ENCODE peak calls at places on chromosome 6, in seven cellular contexts. Q, D, S, Y, Z, M and R are unnamed samples.
A peak's percentile ranks its signal among the peaks of the same experiment; 100 is the strongest.

GRCh38 chr6:25387483-25387882 is 108.3 kb downstream of the CARMIL1 start:
- DNase-seq in Q (no peak), D (no peak), S (no peak), Y (no peak), Z (no peak), M (no peak), R (no peak)

GRCh38 chr6:148272084-148272483 is 70.6 kb upstream of the SASH1 start:
- DNase-seq in Q (peak; percentile 11), D (peak; percentile 89), S (peak; percentile 85), Y (peak; percentile 88), Z (peak; percentile 89), M (peak; percentile 90), R (peak; percentile 86)

GRCh38 chr6:158259845-158260244 is 52.4 kb upstream of the TULP4 start:
- DNase-seq in Q (no peak), D (no peak), S (no peak), Y (no peak), Z (no peak), M (no peak), R (no peak)

GRCh38 chr6:139839506-139840156 is 465.2 kb upstream of the CITED2 start:
- DNase-seq in Q (peak; percentile 22), D (no peak), S (no peak), Y (no peak), Z (no peak), M (peak; percentile 56), R (no peak)

GRCh38 chr6:156378853-156379252 is 398.3 kb upstream of the ARID1B start:
- DNase-seq in Q (no peak), D (no peak), S (no peak), Y (no peak), Z (no peak), M (no peak), R (no peak)

GRCh38 chr6:87971605-87972262 is 75.9 kb upstream of the SPACA1 start:
- DNase-seq in Q (no peak), D (no peak), S (peak; percentile 3), Y (peak; percentile 4), Z (no peak), M (no peak), R (no peak)

GRCh38 chr6:84415517-84415916 is 188.1 kb upstream of the CEP162 start:
- DNase-seq in Q (no peak), D (no peak), S (no peak), Y (no peak), Z (no peak), M (no peak), R (no peak)

GRCh38 chr6:167827588-167828324 is 1.0 kb downstream of the AFDN start:
- DNase-seq in Q (peak; percentile 53), D (peak; percentile 67), S (no peak), Y (peak; percentile 34), Z (no peak), M (no peak), R (peak; percentile 17)

GRCh38 chr6:153503810-153504209 is 372.7 kb upstream of the RGS17 start:
- DNase-seq in Q (no peak), D (no peak), S (no peak), Y (no peak), Z (no peak), M (no peak), R (no peak)

GRCh38 chr6:157647261-157647915 is 175.7 kb upstream of the SNX9 start:
- DNase-seq in Q (no peak), D (no peak), S (no peak), Y (no peak), Z (no peak), M (no peak), R (no peak)

GRCh38 chr6:27474172-27474465 is 1.2 kb upstream of the ZNF184 start:
- DNase-seq in Q (no peak), D (no peak), S (no peak), Y (no peak), Z (no peak), M (no peak), R (no peak)

GRCh38 chr6:27470023-27470422 is 2.9 kb downstream of the ZNF184 start:
- DNase-seq in Q (no peak), D (no peak), S (no peak), Y (no peak), Z (no peak), M (no peak), R (no peak)

GRCh38 chr6:27471365-27472115 is 1.4 kb downstream of the ZNF184 start:
- DNase-seq in Q (no peak), D (no peak), S (no peak), Y (no peak), Z (no peak), M (no peak), R (no peak)

GRCh38 chr6:27472617-27473400 is at the start of gene ZNF184:
- DNase-seq in Q (peak; percentile 96), D (peak; percentile 98), S (peak; percentile 98), Y (peak; percentile 99), Z (peak; percentile 95), M (peak; percentile 86), R (peak; percentile 97)

GRCh38 chr6:27472182-27472616 is 706 bp downstream of the ZNF184 start:
- DNase-seq in Q (peak; percentile 26), D (peak; percentile 74), S (peak; percentile 82), Y (peak; percentile 86), Z (no peak), M (no peak), R (peak; percentile 68)
- TF ChIP-seq CTCF in Q (no peak), D (no peak), S (no peak), Y (no peak), Z (no peak), M (peak; percentile 1), R (no peak)

GRCh38 chr6:10960171-10960570 is 73.3 kb downstream of the SYCP2L start:
- DNase-seq in Q (no peak), D (no peak), S (no peak), Y (no peak), Z (no peak), M (no peak), R (no peak)

GRCh38 chr6:10964684-10965083 is 77.8 kb downstream of the SYCP2L start:
- DNase-seq in Q (no peak), D (no peak), S (no peak), Y (no peak), Z (no peak), M (no peak), R (no peak)

GRCh38 chr6:10962673-10963072 is 75.8 kb downstream of the SYCP2L start:
- DNase-seq in Q (no peak), D (no peak), S (peak; percentile 77), Y (peak; percentile 84), Z (peak; percentile 59), M (peak; percentile 72), R (peak; percentile 67)

GRCh38 chr6:10963113-10963512 is 76.3 kb downstream of the SYCP2L start:
- DNase-seq in Q (no peak), D (no peak), S (no peak), Y (no peak), Z (no peak), M (no peak), R (no peak)

DNA sequence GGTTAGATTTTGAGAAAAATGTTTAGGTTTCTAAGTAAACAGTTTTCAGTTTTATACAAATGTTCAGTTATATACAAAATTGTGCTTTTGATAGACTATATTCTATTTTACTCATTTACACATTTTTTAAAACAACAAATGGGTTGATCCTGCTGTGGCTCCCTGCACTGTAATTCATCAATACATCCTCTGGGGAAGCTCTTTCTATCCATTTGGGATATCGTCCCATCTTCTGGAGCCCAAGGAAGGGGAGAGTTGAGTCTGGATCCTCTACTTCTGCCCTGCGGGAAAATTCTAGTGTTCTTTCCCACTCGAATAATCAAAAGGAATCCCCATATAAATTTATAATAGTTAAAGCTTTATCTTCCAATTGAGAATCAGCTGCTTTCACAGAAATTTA is 75.0 kb downstream of the SYCP2L start:
- DNase-seq in Q (no peak), D (no peak), S (no peak), Y (no peak), Z (no peak), M (no peak), R (no peak)
- TF ChIP-seq CTCF in Q (no peak), D (no peak), S (no peak), Y (no peak), Z (no peak), M (no peak), R (peak; percentile 8)

GRCh38 chr6:112433457-112433856 is 86.3 kb downstream of the RFPL4B start:
- DNase-seq in Q (no peak), D (no peak), S (no peak), Y (no peak), Z (no peak), M (no peak), R (no peak)

GRCh38 chr6:112432853-112433252 is 85.7 kb downstream of the RFPL4B start:
- DNase-seq in Q (no peak), D (no peak), S (no peak), Y (no peak), Z (no peak), M (no peak), R (no peak)

GRCh38 chr6:112431803-112432202 is 84.7 kb downstream of the RFPL4B start:
- DNase-seq in Q (no peak), D (no peak), S (no peak), Y (no peak), Z (no peak), M (no peak), R (no peak)

GRCh38 chr6:112428477-112428876 is 81.3 kb downstream of the RFPL4B start:
- DNase-seq in Q (no peak), D (no peak), S (no peak), Y (no peak), Z (no peak), M (no peak), R (no peak)

GRCh38 chr6:112429226-112429625 is 82.1 kb downstream of the RFPL4B start:
- DNase-seq in Q (no peak), D (peak; percentile 17), S (peak; percentile 38), Y (peak; percentile 48), Z (no peak), M (no peak), R (peak; percentile 43)
- TF ChIP-seq CTCF in Q (no peak), D (no peak), S (peak; percentile 14), Y (peak; percentile 23), Z (no peak), M (no peak), R (peak; percentile 56)

GRCh38 chr6:109051301-109051700 is 43.3 kb downstream of the SESN1 start:
- DNase-seq in Q (no peak), D (no peak), S (peak; percentile 58), Y (peak; percentile 62), Z (no peak), M (no peak), R (no peak)
- TF ChIP-seq CTCF in Q (no peak), D (no peak), S (no peak), Y (no peak), Z (no peak), M (no peak), R (no peak)